ENCODE peak calls at places on chromosomes 2 and 18, in five cellular contexts. G is K562, M is H1, O is SK-N-SH, I is HepG2. W is an unnamed sample.

GRCh38 chr2:172985139-172985874 is 90.3 kb upstream of the MAP3K20 start:
- DNase-seq in G (no peak), M (no peak), I (no peak), O (peak; percentile 3), W (no peak)

GRCh38 chr18:48948112-48949050 is 2.4 kb downstream of the SMAD7 start:
- DNase-seq in I (peak; percentile 94), O (peak; percentile 69), G (peak; percentile 59), M (no peak), W (no peak)

GRCh38 chr18:50395093-50395492 is 20.2 kb downstream of the SKA1 start:
- DNase-seq in G (no peak), I (no peak), M (no peak), O (no peak), W (no peak)

GRCh38 chr2:75495862-75496261 is 64.9 kb downstream of the EVA1A start:
- DNase-seq in O (no peak), G (no peak), M (no peak), I (peak; percentile 31), W (no peak)

GRCh38 chr2:193885419-193885818 is 1690.7 kb upstream of the TMEFF2 start:
- DNase-seq in O (no peak), I (no peak), M (no peak), G (no peak), W (no peak)

GRCh38 chr2:61538920-61539559 is 884 bp upstream of the XPO1 start:
- DNase-seq in M (no peak), I (peak; percentile 54), O (peak; percentile 8), G (no peak), W (peak; percentile 23)

GRCh38 chr2:135676031-135676430 is 65.6 kb upstream of the UBXN4 start:
- DNase-seq in O (no peak), I (no peak), M (no peak), G (no peak), W (no peak)

GRCh38 chr2:55936351-55936750 is 12.8 kb upstream of the EFEMP1 start:
- DNase-seq in O (no peak), G (no peak), I (no peak), M (no peak), W (no peak)

GRCh38 chr2:9618410-9618809 is 12.4 kb downstream of the YWHAQ start:
- DNase-seq in O (no peak), M (no peak), G (no peak), I (no peak), W (no peak)

GRCh38 chr18:48949051-48949605 is 1.6 kb downstream of the SMAD7 start:
- DNase-seq in I (no peak), M (no peak), G (no peak), O (no peak), W (no peak)

GRCh38 chr2:96191937-96192670 is 16.5 kb downstream of the STARD7 start:
- DNase-seq in M (no peak), O (no peak), G (no peak), I (no peak), W (no peak)

GRCh38 chr2:220855296-220855695 is 716.8 kb downstream of the EPHA4 start:
- DNase-seq in O (no peak), G (no peak), I (no peak), M (no peak), W (no peak)

GRCh38 chr2:233142355-233142897 is 82.3 kb downstream of the INPP5D start:
- DNase-seq in O (no peak), M (no peak), I (no peak), G (no peak), W (peak; percentile 74)

GRCh38 chr2:38652431-38653273 is 13.3 kb upstream of the GALM start:
- DNase-seq in M (no peak), O (no peak), G (peak; percentile 73), I (no peak), W (no peak)

GRCh38 chr2:215860076-215860475 is 153.3 kb downstream of the MREG start:
- DNase-seq in O (no peak), M (no peak), G (no peak), I (no peak), W (no peak)

GRCh38 chr2:48694143-48694542 is 61.4 kb downstream of the LHCGR start:
- DNase-seq in G (no peak), M (peak; percentile 34), O (no peak), I (peak; percentile 27), W (no peak)

GRCh38 chr18:54480616-54481015 is 110.4 kb upstream of the DYNAP start:
- DNase-seq in G (no peak), M (no peak), I (no peak), O (no peak), W (no peak)

GRCh38 chr2:16172324-16173175 is 232.2 kb downstream of the MYCN start:
- DNase-seq in M (no peak), O (no peak), I (no peak), G (no peak), W (no peak)

GRCh38 chr18:74402806-74403433 is 54.2 kb downstream of the DIPK1C start:
- DNase-seq in G (no peak), O (no peak), I (no peak), M (no peak), W (no peak)

GRCh38 chr2:191666241-191666640 is 11.7 kb upstream of the NABP1 start:
- DNase-seq in I (no peak), G (no peak), M (no peak), O (no peak), W (no peak)

GRCh38 chr2:158317642-158318041 is 138.9 kb downstream of the CCDC148 start:
- DNase-seq in I (no peak), M (no peak), G (no peak), O (no peak), W (no peak)

GRCh38 chr2:220219371-220219770 is 591.9 kb downstream of the SLC4A3 start:
- DNase-seq in I (no peak), G (no peak), O (no peak), M (no peak), W (no peak)

GRCh38 chr2:143844986-143845385 is 674.9 kb downstream of the ZEB2 start:
- DNase-seq in M (no peak), G (no peak), O (no peak), I (no peak), W (no peak)

GRCh38 chr2:68344031-68344430 is 21.1 kb upstream of the PLEK start:
- DNase-seq in M (no peak), I (no peak), G (no peak), O (no peak), W (no peak)

GRCh38 chr2:28588231-28588725 is 92.4 kb downstream of the PLB1 start:
- DNase-seq in G (no peak), I (no peak), O (no peak), M (no peak), W (no peak)

GRCh38 chr2:61670591-61671503 is 132.7 kb upstream of the XPO1 start:
- DNase-seq in M (no peak), O (no peak), G (no peak), I (no peak), W (peak; percentile 46)

GRCh38 chr2:37566517-37566961 is 104.9 kb downstream of the CDC42EP3 start:
- DNase-seq in O (no peak), I (no peak), G (no peak), M (no peak), W (no peak)
- TF ChIP-seq MAX in O (peak; percentile 62), I (no peak), G (no peak), M (no peak), W (no peak)

GRCh38 chr2:70005752-70006446 is 44.5 kb upstream of the ASPRV1 start:
- DNase-seq in M (no peak), O (no peak), G (peak; percentile 79), I (no peak), W (no peak)
- TF ChIP-seq TAF1 in M (no peak), O (no peak), G (no peak), I (no peak), W (no peak)

DNA sequence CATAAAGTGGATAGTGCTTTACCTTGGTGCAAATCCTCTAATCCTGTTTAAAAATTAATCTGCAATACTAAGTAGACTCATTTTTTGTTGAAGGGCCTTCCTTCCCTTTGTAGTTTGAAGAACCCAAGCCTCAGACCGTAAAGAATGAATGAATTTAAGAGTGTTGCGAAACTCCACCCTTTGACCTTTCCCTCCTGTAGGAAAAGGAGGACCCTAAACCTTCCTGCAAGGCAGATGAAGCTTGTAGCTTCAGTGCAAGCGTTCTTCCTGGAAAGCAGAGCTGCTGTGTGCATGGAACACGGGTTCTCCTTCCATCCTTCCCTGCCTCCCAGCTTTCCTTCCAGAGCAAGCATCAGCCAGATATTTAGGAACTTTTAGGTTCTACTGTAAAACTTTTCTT is 1.7 kb downstream of the IMPA2 start:
- DNase-seq in G (no peak), O (no peak), I (peak; percentile 24), M (no peak), W (no peak)
- TF ChIP-seq MAX in G (no peak), O (no peak), I (no peak), M (no peak), W (no peak)

DNA sequence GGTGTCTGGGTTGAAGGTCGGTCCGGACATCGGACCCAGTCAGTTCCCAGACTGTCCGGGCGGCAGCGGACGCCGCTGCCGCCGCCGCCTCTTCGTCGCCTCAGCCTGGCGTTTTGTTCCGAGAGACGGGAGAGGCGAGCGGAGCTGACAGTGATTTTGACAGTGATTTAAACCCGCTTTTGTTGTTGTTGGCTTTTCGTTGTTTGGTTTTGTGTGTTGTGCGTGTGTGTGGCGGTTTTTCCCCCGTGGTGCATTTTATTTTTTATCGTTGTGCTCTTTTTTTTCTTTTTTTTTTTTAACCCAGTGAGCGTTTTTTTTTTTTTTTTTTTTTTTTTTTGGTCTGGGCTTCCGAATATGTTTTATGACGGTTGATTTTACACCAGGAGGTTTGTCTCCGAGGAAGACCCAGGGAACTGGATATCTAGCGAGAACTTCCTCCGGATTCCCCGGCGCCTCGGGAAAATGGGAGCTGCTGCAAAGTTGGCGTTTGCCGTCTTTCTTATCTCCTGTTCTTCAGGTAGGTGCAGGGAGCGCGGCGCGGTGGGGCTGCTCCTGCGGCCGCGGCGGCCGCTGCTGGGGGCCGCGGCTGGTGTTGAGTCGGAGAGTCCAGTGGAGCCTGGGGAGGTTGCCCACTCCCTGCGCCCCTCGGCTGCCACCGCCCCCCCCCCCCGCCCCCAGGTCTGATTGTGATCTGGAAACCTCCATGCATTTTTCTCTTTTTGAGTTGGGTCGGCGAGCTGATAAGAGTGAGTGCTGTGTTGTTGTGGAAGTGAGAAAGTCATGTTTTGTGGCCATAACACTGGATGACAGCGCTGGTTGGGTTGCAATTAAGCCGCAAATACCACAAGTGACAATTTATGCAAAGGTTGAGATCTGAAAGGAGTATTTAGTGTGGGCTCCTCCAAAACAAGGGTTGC is at the start of gene ACVR2A:
- DNase-seq in I (peak; percentile 31), M (no peak), G (peak; percentile 68), O (peak; percentile 57), W (peak; percentile 57)
- TF ChIP-seq TAF1 in I (no peak), M (peak; percentile 38), G (no peak), O (no peak), W (peak; percentile 37)

DNA sequence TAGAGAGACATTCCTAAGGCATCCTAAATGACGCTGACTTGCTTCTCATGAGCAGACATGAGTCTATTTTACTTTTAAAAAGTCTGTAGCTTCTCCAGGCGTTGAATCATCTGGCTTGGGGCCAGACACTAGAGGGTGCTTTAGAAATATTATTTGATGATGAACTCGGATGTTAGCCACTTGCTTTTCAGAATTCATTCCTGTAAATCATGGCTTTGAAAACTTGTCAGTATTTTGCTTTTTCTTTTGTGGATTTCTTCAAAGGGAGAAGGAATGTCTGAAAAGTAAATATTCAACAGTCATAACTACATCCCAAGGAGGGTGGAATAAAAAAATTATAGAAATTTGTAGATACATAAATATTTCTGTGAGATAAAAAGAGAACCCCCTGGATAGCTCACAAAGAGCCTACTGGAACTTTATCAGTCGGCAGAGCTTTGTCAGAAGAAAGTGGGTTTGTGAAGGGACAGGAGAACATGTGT is 370.8 kb downstream of the OSR1 start:
- DNase-seq in O (no peak), I (peak; percentile 34), G (no peak), M (no peak), W (no peak)
- TF ChIP-seq MAX in O (peak; percentile 57), I (no peak), G (no peak), M (no peak), W (no peak)

GRCh38 chr2:169734172-169734847 is 678 bp downstream of the KLHL23 start:
- DNase-seq in M (no peak), I (no peak), G (peak; percentile 70), O (peak; percentile 83), W (no peak)
- TF ChIP-seq TAF1 in M (peak; percentile 53), I (no peak), G (no peak), O (no peak), W (no peak)